ENCODE peak calls at places on chromosomes 16 and 17, in eight cellular contexts. V is epithelial cell of esophagus; D is AG04450; N is neural progenitor cell; R is CD8-positive, alpha-beta T cell; J is retinal pigment epithelial cell; U is breast epithelium; F is heart right ventricle. A is an unnamed sample.

GRCh38 chr16:5073279-5073629 is 1.6 kb downstream of the ALG1 start:
- DNase-seq in N (no peak), F (no peak), U (no peak), V (peak), D (no peak), J (no peak), R (no peak), A (peak)

GRCh38 chr16:22010902-22011301 is 3.0 kb downstream of the MOSMO start:
- DNase-seq in V (no peak), R (no peak), D (no peak), J (no peak), N (no peak), F (no peak), U (no peak), A (no peak)

GRCh38 chr16:29729116-29729521 is 16.7 kb downstream of the C16orf54 start:
- DNase-seq in V (peak), U (no peak), F (peak), J (no peak), N (peak), R (no peak), D (peak), A (no peak)

GRCh38 chr16:85679870-85680269 is 8.9 kb downstream of the GINS2 start:
- DNase-seq in D (no peak), U (no peak), R (no peak), V (no peak), N (no peak), J (no peak), F (no peak), A (no peak)

GRCh38 chr17:66273391-66273722 is 29.1 kb upstream of the PRKCA start:
- DNase-seq in D (no peak), J (no peak), V (no peak), F (no peak), R (no peak), U (no peak), N (no peak), A (no peak)

GRCh38 chr16:2429771-2430663 is 770 bp downstream of the CCNF start:
- DNase-seq in R (no peak), D (no peak), N (peak), V (peak), U (no peak), J (no peak), F (no peak), A (no peak)

GRCh38 chr17:27491713-27492190 is 35.5 kb downstream of the KSR1 start:
- DNase-seq in F (no peak), U (no peak), R (no peak), J (no peak), N (peak), D (no peak), V (no peak), A (no peak)

GRCh38 chr17:83055911-83056582 is 23.4 kb upstream of the METRNL start:
- DNase-seq in D (peak), R (no peak), V (peak), F (no peak), U (no peak), N (peak), J (peak), A (peak)

GRCh38 chr17:77694391-77695363 is 263.8 kb upstream of the TNRC6C start:
- DNase-seq in N (no peak), U (no peak), F (no peak), D (no peak), J (no peak), V (no peak), R (peak), A (no peak)

GRCh38 chr17:68452724-68453290 is 4.5 kb downstream of the WIPI1 start:
- DNase-seq in J (no peak), U (no peak), R (peak), D (no peak), V (peak), F (no peak), N (no peak), A (no peak)

GRCh38 chr16:55809386-55809785 is 23.5 kb downstream of the CES1 start:
- DNase-seq in D (no peak), F (no peak), R (no peak), N (no peak), J (no peak), U (no peak), V (no peak), A (no peak)

GRCh38 chr17:6494239-6494941 is 50.1 kb downstream of the PIMREG start:
- DNase-seq in V (peak), R (no peak), J (no peak), D (no peak), U (no peak), N (no peak), F (no peak), A (no peak)

GRCh38 chr16:66588981-66589713 is 9.9 kb downstream of the CMTM2 start:
- DNase-seq in V (peak), D (no peak), U (no peak), J (no peak), R (peak), N (peak), F (peak), A (no peak)

GRCh38 chr17:18151290-18151689 is 32.3 kb upstream of the ALKBH5 start:
- DNase-seq in R (no peak), U (no peak), F (no peak), D (no peak), V (no peak), N (no peak), J (no peak), A (no peak)

GRCh38 chr16:70437017-70437581 is 1.8 kb downstream of the ST3GAL2 start:
- DNase-seq in D (peak), R (no peak), U (no peak), J (no peak), V (no peak), N (peak), F (no peak), A (peak)

GRCh38 chr17:70563301-70563820 is 394.0 kb downstream of the KCNJ2 start:
- DNase-seq in R (no peak), F (peak), N (no peak), U (no peak), D (no peak), J (peak), V (no peak), A (no peak)

DNA sequence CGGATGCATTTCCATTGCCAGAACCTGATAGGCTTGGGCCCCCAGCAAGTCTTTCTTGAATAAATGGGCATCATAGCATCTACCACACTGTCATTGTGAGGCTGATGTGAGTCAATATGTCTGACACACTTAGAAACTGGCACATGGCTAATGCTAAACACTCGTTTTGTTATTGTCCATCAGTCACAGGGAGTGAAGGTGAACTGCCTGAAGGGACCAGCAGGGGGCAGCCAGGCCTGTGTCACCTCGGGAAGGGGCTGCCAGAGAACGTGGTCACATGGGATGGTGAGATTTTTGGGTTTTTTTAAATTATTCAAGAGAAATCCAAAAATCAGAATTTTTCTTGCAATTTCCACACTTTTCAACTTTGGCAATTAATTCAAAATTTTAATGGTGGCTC is 831 bp upstream of the RCVRN start:
- DNase-seq in R (no peak), F (no peak), N (peak), V (no peak), U (no peak), J (no peak), D (no peak), A (no peak)
- TF ChIP-seq CTCF in R (peak), F (peak), N (peak), V (no peak), U (no peak), J (peak), D (peak), A (peak)

GRCh38 chr16:27417047-27417671 is 15.2 kb downstream of the IL21R start:
- DNase-seq in F (no peak), N (no peak), J (no peak), U (no peak), V (no peak), R (no peak), D (no peak), A (no peak)

GRCh38 chr16:27414803-27415431 is 12.9 kb downstream of the IL21R start:
- DNase-seq in F (no peak), J (no peak), U (no peak), N (no peak), R (no peak), V (no peak), D (no peak), A (no peak)
- H3K4me3 ChIP-seq in F (no peak), J (no peak), U (no peak), N (no peak), R (no peak), V (no peak), D (no peak), A (no peak)

GRCh38 chr17:74759243-74759801 is 10.9 kb downstream of the NHERF1 start:
- DNase-seq in F (no peak), J (no peak), D (no peak), U (no peak), R (peak), V (no peak), N (no peak), A (no peak)
- TF ChIP-seq CTCF in F (no peak), J (peak), D (no peak), U (no peak), R (no peak), V (no peak), N (no peak), A (no peak)

GRCh38 chr17:61814485-61814884 is 48.8 kb downstream of the BRIP1 start:
- DNase-seq in D (no peak), R (no peak), J (no peak), N (no peak), U (no peak), V (no peak), F (no peak), A (no peak)

GRCh38 chr17:61816538-61816937 is 46.8 kb downstream of the BRIP1 start:
- DNase-seq in U (no peak), V (no peak), J (no peak), R (no peak), F (no peak), N (no peak), D (no peak), A (no peak)

GRCh38 chr17:61817452-61817851 is 45.9 kb downstream of the BRIP1 start:
- DNase-seq in F (no peak), V (no peak), D (no peak), J (no peak), U (no peak), N (no peak), R (no peak), A (no peak)

GRCh38 chr17:61818225-61818624 is 45.1 kb downstream of the BRIP1 start:
- DNase-seq in V (no peak), D (no peak), U (no peak), N (no peak), F (no peak), R (no peak), J (no peak), A (no peak)

GRCh38 chr17:61815863-61816523 is 47.3 kb downstream of the BRIP1 start:
- DNase-seq in N (no peak), D (no peak), F (no peak), J (no peak), V (no peak), R (no peak), U (no peak), A (no peak)
- H3K4me3 ChIP-seq in N (no peak), D (no peak), F (no peak), J (no peak), V (no peak), R (no peak), U (no peak), A (no peak)